ENCODE peak calls at places on chromosomes 11 and 22, in eight cellular contexts. C is GM13977, B is RWPE2, S is AG10803, D is uterus, K is lower lobe of right lung, H is B cell, P is BE2C. R is an unnamed sample.
A peak's percentile ranks its signal among the peaks of the same experiment; 100 is the strongest.

GRCh38 chr11:110896358-110896757 is 184.1 kb upstream of the ARHGAP20 start:
- DNase-seq in D (no peak), H (no peak), K (no peak), P (no peak), C (no peak), S (peak; percentile 71), B (no peak), R (no peak)

GRCh38 chr11:13210424-13210823 is 67.2 kb upstream of the BMAL1 start:
- DNase-seq in H (no peak), C (no peak), K (peak; percentile 56), S (peak; percentile 83), P (peak; percentile 59), B (no peak), D (peak; percentile 56), R (peak; percentile 46)

GRCh38 chr22:43085658-43086606 is 3.3 kb downstream of the TTLL1 start:
- DNase-seq in D (no peak), C (peak; percentile 71), H (no peak), K (no peak), B (no peak), S (no peak), P (no peak), R (no peak)

GRCh38 chr11:104443387-104443786 is 279.4 kb upstream of the PDGFD start:
- DNase-seq in P (no peak), S (no peak), D (no peak), H (no peak), K (no peak), B (no peak), C (no peak), R (no peak)

GRCh38 chr11:81444306-81444705 is 1289.4 kb downstream of the FAM181B start:
- DNase-seq in S (no peak), C (no peak), H (no peak), P (no peak), B (no peak), D (no peak), K (no peak), R (no peak)

GRCh38 chr11:3189193-3189843 is 24.2 kb upstream of the OSBPL5 start:
- DNase-seq in H (no peak), C (no peak), P (no peak), D (no peak), B (peak; percentile 36), S (no peak), K (no peak), R (no peak)

GRCh38 chr22:48153726-48154125 is 1391.3 kb downstream of the TBC1D22A start:
- DNase-seq in D (no peak), S (no peak), K (no peak), C (no peak), B (no peak), H (no peak), P (no peak), R (no peak)

GRCh38 chr11:119318240-119319135 is 1.6 kb upstream of the MCAM start:
- DNase-seq in H (peak; percentile 54), K (no peak), B (no peak), P (peak; percentile 43), S (peak; percentile 60), C (peak; percentile 66), D (peak; percentile 63), R (no peak)

GRCh38 chr11:64304316-64305072 is 830 bp upstream of the ESRRA start:
- DNase-seq in B (peak; percentile 87), K (peak; percentile 97), P (peak; percentile 89), S (peak; percentile 87), H (peak; percentile 83), C (peak; percentile 88), D (peak; percentile 89), R (peak; percentile 98)

GRCh38 chr11:64306563-64306875 is 1.2 kb downstream of the ESRRA start:
- DNase-seq in C (no peak), B (no peak), P (no peak), K (no peak), S (no peak), D (no peak), H (no peak), R (no peak)

GRCh38 chr11:64305075-64305690 is at the start of gene ESRRA:
- DNase-seq in H (peak; percentile 100), B (peak; percentile 99), P (peak; percentile 98), S (peak; percentile 94), K (peak; percentile 100), D (peak; percentile 99), C (peak; percentile 100), R (peak; percentile 100)

GRCh38 chr11:64306876-64307622 is 1.7 kb downstream of the ESRRA start:
- DNase-seq in S (peak; percentile 12), C (no peak), D (no peak), B (peak; percentile 66), P (no peak), H (no peak), K (peak; percentile 74), R (no peak)

DNA sequence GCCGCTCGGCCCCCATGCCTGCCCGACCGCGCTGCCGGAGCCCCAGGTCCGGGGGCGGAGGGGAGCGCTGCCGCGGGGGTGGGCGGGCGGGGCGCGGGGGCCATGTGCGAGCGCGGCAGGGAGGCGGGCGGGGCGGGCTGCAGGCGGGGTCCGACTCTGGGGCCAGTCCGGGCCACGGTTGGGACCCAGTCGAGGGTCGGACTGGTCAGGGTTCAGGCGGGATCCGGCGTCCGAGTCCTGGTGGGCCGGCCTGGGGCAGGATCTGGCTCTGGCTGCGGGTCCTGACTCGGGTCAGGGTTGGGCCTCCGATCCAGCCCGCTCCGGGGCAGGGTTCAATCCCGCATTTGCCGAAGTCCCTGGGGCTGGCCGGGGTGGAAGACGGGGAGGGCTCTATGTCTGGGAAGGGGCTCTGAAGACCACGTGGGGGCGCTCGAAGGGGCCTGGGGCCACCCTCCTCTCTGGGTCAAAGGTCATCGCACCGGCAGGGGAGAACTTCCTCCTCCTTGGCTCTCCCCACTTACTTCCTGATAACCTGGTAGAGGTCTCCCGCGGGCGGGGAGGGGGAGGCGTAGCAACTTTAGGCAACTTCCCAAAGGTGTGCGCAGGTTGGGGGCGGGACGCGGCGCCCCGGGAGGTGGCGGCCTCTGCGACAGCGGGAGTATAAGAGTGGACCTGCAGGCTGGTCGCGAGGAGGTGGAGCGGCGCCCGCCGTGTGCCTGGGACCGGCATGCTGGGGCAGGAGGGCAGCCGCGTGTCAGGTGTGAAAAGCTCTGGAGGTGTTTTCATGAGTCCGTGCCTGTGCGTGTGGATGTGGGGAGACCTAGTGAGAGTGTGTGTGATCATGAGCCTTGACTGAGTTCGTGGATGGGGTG is 603 bp downstream of the ESRRA start:
- DNase-seq in K (peak; percentile 87), D (peak; percentile 66), C (peak; percentile 57), S (peak; percentile 21), H (peak; percentile 72), B (peak; percentile 76), P (peak; percentile 52), R (peak; percentile 67)
- TF ChIP-seq CTCF in K (peak; percentile 31), D (no peak), C (peak; percentile 60), S (no peak), H (peak; percentile 39), B (peak; percentile 60), P (peak; percentile 13), R (peak; percentile 28)

DNA sequence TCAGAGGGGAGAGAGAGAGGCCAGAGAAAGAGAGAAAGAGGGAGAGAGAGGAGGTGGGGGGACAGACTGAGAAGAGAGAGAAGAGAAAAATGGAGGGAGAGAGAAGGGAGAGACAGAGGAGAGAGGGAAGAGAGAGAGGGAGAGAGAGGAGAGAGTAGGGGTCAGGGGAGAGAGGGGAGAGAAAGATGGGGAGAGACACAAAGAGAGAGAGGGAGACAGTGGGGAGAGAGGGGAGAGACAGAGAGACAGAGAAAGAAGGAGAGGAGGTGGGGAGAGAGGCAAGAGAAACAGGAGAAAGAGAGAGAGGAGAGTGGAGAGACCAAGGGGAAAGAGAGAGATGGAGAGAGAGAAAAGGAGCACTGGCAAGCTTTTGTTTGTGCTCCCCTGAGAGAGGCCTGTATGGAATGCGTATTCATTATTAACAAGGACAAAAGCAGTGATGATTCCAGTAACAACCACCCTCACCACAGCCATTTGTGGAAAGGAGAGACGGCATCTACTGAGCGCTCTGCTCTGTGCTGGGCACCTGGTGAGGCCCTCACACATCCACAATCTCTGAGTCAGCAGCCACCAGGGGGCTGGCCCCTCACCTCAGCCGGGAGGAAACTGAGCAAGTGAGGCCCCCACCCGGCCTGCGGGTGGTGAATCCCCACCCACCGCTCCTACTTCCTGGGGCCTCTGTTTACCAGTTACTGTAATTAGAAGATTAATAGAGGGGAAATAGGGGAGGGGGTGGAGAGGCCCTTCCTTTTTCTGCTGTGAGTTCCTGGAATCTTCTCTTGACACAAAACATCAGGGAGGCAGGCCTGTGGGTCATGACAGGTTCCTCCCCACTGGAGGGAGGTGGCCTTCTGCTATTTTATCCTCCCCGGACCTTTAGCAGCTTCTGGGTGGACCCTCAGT is 14.7 kb upstream of the MIAT start:
- DNase-seq in K (peak; percentile 52), H (peak; percentile 50), C (peak; percentile 73), P (no peak), D (no peak), S (no peak), B (no peak), R (no peak)
- TF ChIP-seq CTCF in K (no peak), H (no peak), C (peak; percentile 44), P (no peak), D (no peak), S (no peak), B (no peak), R (no peak)

GRCh38 chr11:131690362-131690761 is 319.9 kb downstream of the NTM start:
- DNase-seq in S (no peak), K (no peak), P (no peak), B (no peak), H (no peak), D (no peak), C (no peak), R (no peak)

GRCh38 chr11:131690776-131691557 is 320.6 kb downstream of the NTM start:
- DNase-seq in K (no peak), C (no peak), B (no peak), H (no peak), P (no peak), S (no peak), D (no peak), R (no peak)

GRCh38 chr11:131692961-131693360 is 322.5 kb downstream of the NTM start:
- DNase-seq in C (no peak), D (no peak), B (no peak), S (no peak), P (no peak), K (no peak), H (no peak), R (no peak)

GRCh38 chr11:131692151-131692550 is 321.7 kb downstream of the NTM start:
- DNase-seq in S (no peak), P (no peak), H (no peak), D (no peak), B (no peak), K (no peak), C (no peak), R (no peak)

DNA sequence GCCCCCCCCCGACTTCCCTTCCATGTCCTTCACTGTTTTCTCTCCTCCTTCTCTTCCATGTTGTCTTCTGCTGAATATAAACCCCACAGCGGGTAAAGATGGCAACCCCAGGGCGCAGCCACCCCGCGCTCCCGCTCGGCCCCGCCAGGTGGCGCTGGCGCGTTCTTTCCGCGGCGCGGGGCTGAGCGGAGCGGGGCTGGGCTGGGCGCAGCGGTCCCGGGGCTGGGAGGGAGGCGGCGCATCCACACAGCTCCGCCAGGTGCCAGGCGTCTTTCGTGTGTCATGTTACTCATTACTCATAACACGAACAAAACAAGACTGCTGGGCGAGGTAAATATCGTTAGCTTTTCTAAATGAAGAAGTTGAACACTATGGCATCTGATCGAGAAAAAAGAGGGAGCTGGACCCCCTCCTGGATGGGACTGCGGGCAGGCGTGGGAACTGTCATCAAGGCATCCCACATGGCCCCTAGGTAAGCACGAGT is 321.2 kb downstream of the NTM start:
- DNase-seq in C (peak; percentile 65), B (no peak), D (no peak), S (peak; percentile 13), H (no peak), P (peak; percentile 51), K (no peak), R (peak; percentile 77)
- TF ChIP-seq CTCF in C (peak; percentile 71), B (peak; percentile 75), D (no peak), S (peak; percentile 53), H (no peak), P (peak; percentile 42), K (peak; percentile 49), R (peak; percentile 94)

DNA sequence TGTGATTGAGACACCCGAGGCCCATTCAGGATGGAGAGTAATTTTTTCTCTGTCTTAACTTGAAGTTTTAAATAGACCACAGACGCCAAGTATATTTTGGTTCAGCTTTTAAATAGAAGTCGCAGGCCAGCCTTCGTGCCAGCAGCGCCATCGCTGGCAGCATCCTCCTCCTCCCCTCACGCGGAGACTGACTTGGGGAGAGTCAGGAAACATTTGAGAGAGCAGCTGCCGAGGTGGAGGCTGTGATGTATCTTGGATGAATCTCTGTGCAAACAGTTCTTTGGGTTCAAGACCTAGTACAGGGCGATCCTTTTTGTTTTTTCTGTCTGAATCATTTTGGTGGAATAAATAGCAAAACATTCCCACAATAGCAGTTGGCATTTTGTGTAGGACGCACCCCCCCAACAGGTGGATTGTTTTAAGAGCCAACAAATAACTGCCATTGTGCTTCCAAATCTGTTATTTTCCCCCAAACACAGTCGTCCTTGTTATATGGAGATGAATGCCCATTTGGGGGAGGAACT is 920 bp upstream of the DMC1 start:
- DNase-seq in H (no peak), B (no peak), S (peak; percentile 39), D (no peak), C (peak; percentile 26), K (peak; percentile 51), P (peak; percentile 37), R (peak; percentile 31)
- TF ChIP-seq CTCF in H (no peak), B (peak; percentile 1), S (peak; percentile 21), D (no peak), C (peak; percentile 6), K (no peak), P (peak; percentile 8), R (no peak)